ENCODE peak calls at places on chromosomes 3 and 15, in six cellular contexts. S, H, D, C, J and R are unnamed samples.

GRCh38 chr15:52011711-52012144 is 7.3 kb upstream of the MAPK6 start:
- DNase-seq in H (no peak), S (no peak), J (peak; percentile 35), D (no peak), C (peak; percentile 68), R (no peak)

GRCh38 chr3:20052851-20053250 is 12.6 kb downstream of the KAT2B start:
- DNase-seq in D (no peak), S (no peak), C (no peak), H (no peak), J (no peak), R (no peak)

GRCh38 chr15:35305906-35306305 is 220.8 kb upstream of the NANOGP8 start:
- DNase-seq in J (no peak), C (peak; percentile 65), S (no peak), D (no peak), H (no peak), R (no peak)

GRCh38 chr15:23497710-23498111 is 50.7 kb upstream of the GOLGA6L2 start:
- DNase-seq in S (no peak), J (no peak), C (no peak), D (no peak), H (no peak), R (peak; percentile 18)

GRCh38 chr3:99376926-99377325 is 261.5 kb upstream of the COL8A1 start:
- DNase-seq in H (no peak), S (no peak), J (no peak), D (no peak), C (no peak), R (no peak)

GRCh38 chr3:195159819-195160175 is 111.2 kb downstream of the XXYLT1 start:
- DNase-seq in D (no peak), H (no peak), J (no peak), C (no peak), S (no peak), R (no peak)

GRCh38 chr3:197227780-197228574 is 70.4 kb downstream of the DLG1 start:
- DNase-seq in J (no peak), C (no peak), S (no peak), H (no peak), D (no peak), R (no peak)

GRCh38 chr3:41681479-41681878 is 280.4 kb downstream of the ULK4 start:
- DNase-seq in D (no peak), H (no peak), S (no peak), C (peak; percentile 83), J (no peak), R (no peak)

GRCh38 chr3:64300790-64301423 is 75.6 kb upstream of the PRICKLE2 start:
- DNase-seq in J (no peak), S (no peak), H (no peak), D (no peak), C (peak; percentile 88), R (no peak)

GRCh38 chr3:52171577-52172261 is 17.5 kb upstream of the POC1A start:
- DNase-seq in C (peak; percentile 75), S (no peak), D (peak; percentile 22), J (no peak), H (no peak), R (no peak)

GRCh38 chr15:81809543-81809942 is 236.3 kb downstream of the MEX3B start:
- DNase-seq in C (peak; percentile 5), D (no peak), J (peak; percentile 11), S (no peak), H (no peak), R (peak; percentile 18)

GRCh38 chr3:171845541-171846284 is 2.6 kb downstream of the TMEM212 start:
- DNase-seq in D (no peak), C (no peak), J (no peak), H (no peak), S (no peak), R (no peak)

GRCh38 chr3:98602078-98602678 is 8.8 kb upstream of the CPOX start:
- DNase-seq in H (peak; percentile 22), S (no peak), D (no peak), J (peak; percentile 50), C (peak; percentile 85), R (no peak)

GRCh38 chr3:156676467-156677119 is 2.2 kb downstream of the TIPARP start:
- DNase-seq in C (peak; percentile 64), S (no peak), D (no peak), J (no peak), H (no peak), R (no peak)

GRCh38 chr15:52528465-52529288 is at the start of gene MYO5A:
- DNase-seq in H (peak; percentile 58), C (peak; percentile 65), S (peak; percentile 65), J (peak; percentile 60), D (peak; percentile 84), R (peak; percentile 85)

GRCh38 chr3:138434276-138434874 is at the start of gene ESYT3:
- DNase-seq in S (peak; percentile 47), C (peak; percentile 34), D (peak; percentile 95), J (peak; percentile 57), H (peak; percentile 58), R (peak; percentile 56)

GRCh38 chr3:189132125-189132744 is 39.5 kb upstream of the TPRG1 start:
- DNase-seq in J (peak; percentile 31), D (peak; percentile 65), C (peak; percentile 74), S (no peak), H (peak; percentile 46), R (no peak)

GRCh38 chr15:80525853-80526252 is 121.7 kb downstream of the ARNT2 start:
- DNase-seq in C (no peak), H (no peak), D (no peak), J (no peak), S (no peak), R (no peak)

GRCh38 chr15:92655178-92655995 is at the start of gene FAM174B:
- DNase-seq in J (peak; percentile 21), H (peak; percentile 46), D (peak; percentile 73), C (no peak), S (peak; percentile 45), R (peak; percentile 71)

GRCh38 chr15:71777216-71777943 is 33.0 kb upstream of the NR2E3 start:
- DNase-seq in H (no peak), C (no peak), D (no peak), S (no peak), J (no peak), R (peak; percentile 34)

GRCh38 chr15:82093774-82094211 is 48.0 kb upstream of the MEX3B start:
- DNase-seq in H (no peak), J (no peak), D (no peak), C (peak; percentile 74), S (no peak), R (no peak)

GRCh38 chr3:112333386-112334334 is 704 bp downstream of the CD200 start:
- DNase-seq in H (peak; percentile 31), S (peak; percentile 10), J (no peak), C (peak; percentile 75), D (no peak), R (no peak)

GRCh38 chr15:42707873-42708544 is 28.9 kb downstream of the CDAN1 start:
- DNase-seq in S (no peak), C (no peak), D (no peak), J (no peak), H (no peak), R (no peak)

GRCh38 chr3:43620953-43621405 is 832 bp downstream of the ANO10 start:
- DNase-seq in C (peak; percentile 29), H (no peak), S (no peak), D (no peak), J (no peak), R (no peak)

GRCh38 chr3:101944308-101944707 is 95.0 kb downstream of the NFKBIZ start:
- DNase-seq in D (no peak), S (no peak), C (no peak), J (no peak), H (no peak), R (no peak)

GRCh38 chr15:35506272-35506870 is 39.6 kb downstream of the DPH6 start:
- DNase-seq in J (no peak), D (no peak), C (no peak), H (no peak), S (no peak), R (no peak)

GRCh38 chr3:99902091-99902490 is 84.4 kb downstream of the CMSS1 start:
- DNase-seq in D (no peak), J (no peak), H (no peak), C (peak; percentile 15), S (no peak), R (no peak)

GRCh38 chr3:135887220-135887619 is 78.3 kb upstream of the PPP2R3A start:
- DNase-seq in D (no peak), J (no peak), H (no peak), S (no peak), C (peak; percentile 68), R (no peak)

GRCh38 chr3:65177879-65178484 is 490.2 kb upstream of the ADAMTS9 start:
- DNase-seq in S (no peak), D (no peak), H (no peak), J (no peak), C (no peak), R (no peak)

GRCh38 chr15:39731266-39731665 is 51.4 kb downstream of the FSIP1 start:
- DNase-seq in C (no peak), S (no peak), H (no peak), J (no peak), D (no peak), R (no peak)

GRCh38 chr15:39728844-39729243 is 53.8 kb downstream of the FSIP1 start:
- DNase-seq in C (no peak), D (no peak), H (no peak), J (no peak), S (no peak), R (no peak)

GRCh38 chr15:39735120-39735717 is 47.4 kb downstream of the FSIP1 start:
- DNase-seq in D (no peak), S (no peak), C (no peak), H (no peak), J (no peak), R (no peak)

GRCh38 chr15:39729500-39729899 is 53.1 kb downstream of the FSIP1 start:
- DNase-seq in S (no peak), J (no peak), D (no peak), C (no peak), H (no peak), R (no peak)

GRCh38 chr15:39730552-39730951 is 52.1 kb downstream of the FSIP1 start:
- DNase-seq in D (no peak), C (no peak), J (no peak), S (no peak), H (no peak), R (no peak)
- TF ChIP-seq CTCF in D (no peak), C (no peak), J (no peak), S (no peak), H (no peak), R (no peak)

DNA sequence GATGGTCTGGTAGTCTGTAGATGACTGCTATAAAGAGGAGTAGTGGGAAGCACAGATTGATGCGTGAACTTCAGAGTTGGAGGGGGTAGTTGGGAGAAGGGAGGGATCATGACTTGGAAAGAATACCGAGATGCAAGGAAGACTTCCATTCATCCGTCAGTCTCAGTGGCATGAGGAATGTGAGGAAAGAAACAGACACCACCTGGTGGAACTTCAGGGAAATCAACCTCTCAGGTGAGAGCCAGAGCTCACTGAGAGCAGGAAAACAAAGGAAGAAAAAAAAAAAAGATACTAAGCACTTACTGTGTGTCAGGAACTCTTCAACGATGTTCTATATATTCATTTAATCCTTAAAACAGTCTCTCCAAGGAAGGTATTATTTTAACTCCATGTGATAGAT is 172.4 kb downstream of the OXSM start:
- DNase-seq in S (no peak), J (no peak), D (no peak), C (no peak), H (no peak), R (no peak)
- TF ChIP-seq CTCF in S (peak; percentile 63), J (no peak), D (no peak), C (no peak), H (no peak), R (peak; percentile 25)

GRCh38 chr15:88193415-88193814 is 63.1 kb downstream of the NTRK3 start:
- DNase-seq in S (no peak), J (no peak), D (no peak), C (no peak), H (no peak), R (no peak)
- TF ChIP-seq CTCF in S (peak; percentile 36), J (no peak), D (no peak), C (no peak), H (no peak), R (peak; percentile 69)

GRCh38 chr15:66838671-66839239 is 136.7 kb downstream of the SMAD6 start:
- DNase-seq in S (no peak), H (no peak), C (peak; percentile 75), J (no peak), D (no peak), R (no peak)
- TF ChIP-seq CTCF in S (peak; percentile 71), H (peak; percentile 26), C (peak; percentile 82), J (peak; percentile 66), D (peak; percentile 51), R (peak; percentile 74)